ENCODE peak calls at places on chromosome 4, in four cellular contexts. M is AG04450, X is psoas muscle, Z is fibroblast of pulmonary artery. T is an unnamed sample.

GRCh38 chr4:184807797-184808718 is 17.7 kb downstream of the ACSL1 start:
- DNase-seq in M (peak; percentile 66), X (peak; percentile 39), Z (peak; percentile 70), T (no peak)

GRCh38 chr4:169253904-169254303 is 16.9 kb downstream of the SH3RF1 start:
- DNase-seq in M (peak; percentile 61), X (no peak), Z (peak; percentile 72), T (no peak)

GRCh38 chr4:89915937-89916336 is 21.3 kb downstream of the MMRN1 start:
- DNase-seq in M (no peak), X (no peak), Z (no peak), T (no peak)

GRCh38 chr4:168831585-168831918 is 178.5 kb downstream of the CBR4 start:
- DNase-seq in M (no peak), X (no peak), Z (no peak), T (no peak)

GRCh38 chr4:4866833-4867744 is 7.6 kb downstream of the MSX1 start:
- DNase-seq in M (no peak), X (peak; percentile 47), Z (no peak), T (peak; percentile 20)

GRCh38 chr4:154073107-154073817 is 284.4 kb upstream of the SFRP2 start:
- DNase-seq in M (no peak), X (no peak), Z (peak; percentile 39), T (peak; percentile 3)

GRCh38 chr4:48967626-48968025 is 18.4 kb upstream of the CWH43 start:
- DNase-seq in M (no peak), X (no peak), Z (no peak), T (no peak)

GRCh38 chr4:151227731-151228130 is 49.2 kb upstream of the PRSS48 start:
- DNase-seq in M (peak; percentile 18), X (peak; percentile 59), Z (peak; percentile 97), T (peak; percentile 19)

GRCh38 chr4:105061136-105061696 is 85.5 kb upstream of the TET2 start:
- DNase-seq in M (no peak), X (no peak), Z (peak; percentile 79), T (peak; percentile 83)

GRCh38 chr4:53121304-53121865 is 244.5 kb downstream of the SCFD2 start:
- DNase-seq in M (no peak), X (no peak), Z (peak; percentile 17), T (no peak)

GRCh38 chr4:168605411-168605810 is 108.6 kb downstream of the PALLD start:
- DNase-seq in M (no peak), X (peak; percentile 24), Z (peak; percentile 64), T (no peak)

GRCh38 chr4:5460106-5460801 is 248.1 kb downstream of the EVC2 start:
- DNase-seq in M (peak; percentile 3), X (no peak), Z (peak; percentile 39), T (peak; percentile 28)

GRCh38 chr4:165779950-165780670 is 92.9 kb upstream of the TLL1 start:
- DNase-seq in M (no peak), X (no peak), Z (no peak), T (no peak)

GRCh38 chr4:147733614-147734344 is 1.9 kb downstream of the ARHGAP10 start:
- DNase-seq in M (no peak), X (peak; percentile 17), Z (peak; percentile 65), T (peak; percentile 43)

GRCh38 chr4:156238171-156238570 is 284.5 kb upstream of the CTSO start:
- DNase-seq in M (no peak), X (no peak), Z (no peak), T (no peak)

GRCh38 chr4:156243015-156243414 is 289.3 kb upstream of the CTSO start:
- DNase-seq in M (no peak), X (no peak), Z (no peak), T (no peak)

GRCh38 chr4:156241896-156242295 is 288.2 kb upstream of the CTSO start:
- DNase-seq in M (no peak), X (no peak), Z (no peak), T (no peak)

GRCh38 chr4:156247470-156247869 is 293.8 kb upstream of the CTSO start:
- DNase-seq in M (no peak), X (no peak), Z (no peak), T (no peak)

GRCh38 chr4:156242390-156242789 is 288.7 kb upstream of the CTSO start:
- DNase-seq in M (no peak), X (no peak), Z (peak; percentile 29), T (no peak)
- H3K4me3 ChIP-seq in M (no peak overlapping the region), X (no peak overlapping the region), Z (no peak overlapping the region), T (no peak overlapping the region)

GRCh38 chr4:144595681-144596080 is 50.3 kb upstream of the HHIP start:
- DNase-seq in M (no peak), X (no peak), Z (no peak), T (no peak)

GRCh38 chr4:144594471-144594986 is 51.4 kb upstream of the HHIP start:
- DNase-seq in M (no peak), X (no peak), Z (no peak), T (no peak)

GRCh38 chr4:144599621-144600020 is 46.3 kb upstream of the HHIP start:
- DNase-seq in M (no peak), X (no peak), Z (no peak), T (no peak)

GRCh38 chr4:144592264-144592663 is 53.7 kb upstream of the HHIP start:
- DNase-seq in M (no peak), X (no peak), Z (peak; percentile 29), T (no peak)

DNA sequence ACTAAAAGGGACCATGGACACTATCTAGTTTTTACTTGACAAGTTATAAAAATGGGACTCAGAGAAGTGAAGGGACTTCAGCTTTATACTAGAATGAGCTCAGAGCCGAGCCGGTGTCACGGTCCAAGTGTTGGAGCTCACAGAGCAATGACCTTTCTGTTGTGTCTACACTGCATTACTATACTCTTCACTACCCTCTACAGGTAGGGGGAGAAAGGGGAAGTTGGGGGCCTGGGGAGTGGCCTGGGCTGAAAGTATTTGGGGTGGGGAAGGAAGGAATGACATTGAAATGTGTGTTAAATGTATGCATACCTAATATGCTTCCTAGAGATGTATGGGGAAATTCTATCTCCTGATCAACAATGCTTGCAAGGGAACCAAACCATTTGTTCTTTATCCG is 48.8 kb upstream of the HHIP start:
- DNase-seq in M (no peak), X (no peak), Z (no peak), T (no peak)
- TF ChIP-seq CTCF in M (no peak), X (no peak), Z (no peak), T (no peak)

GRCh38 chr4:82839624-82840023 is 41.0 kb upstream of the SCD5 start:
- DNase-seq in M (no peak), X (no peak), Z (peak; percentile 45), T (no peak)
- H3K4me3 ChIP-seq in M (no peak overlapping the region), X (no peak overlapping the region), Z (no peak overlapping the region), T (no peak overlapping the region)

GRCh38 chr4:38670939-38671593 is 7.1 kb downstream of the KLF3 start:
- DNase-seq in M (no peak), X (no peak), Z (no peak), T (peak; percentile 54)
- TF ChIP-seq CTCF in M (no peak), X (no peak), Z (no peak), T (no peak)

GRCh38 chr4:142402925-142403324 is 443.2 kb downstream of the INPP4B start:
- DNase-seq in M (no peak), X (no peak), Z (peak; percentile 63), T (no peak)
- H3K4me3 ChIP-seq in M (no peak overlapping the region), X (peak overlapping the region; percentile 65), Z (no peak overlapping the region), T (no peak overlapping the region)

DNA sequence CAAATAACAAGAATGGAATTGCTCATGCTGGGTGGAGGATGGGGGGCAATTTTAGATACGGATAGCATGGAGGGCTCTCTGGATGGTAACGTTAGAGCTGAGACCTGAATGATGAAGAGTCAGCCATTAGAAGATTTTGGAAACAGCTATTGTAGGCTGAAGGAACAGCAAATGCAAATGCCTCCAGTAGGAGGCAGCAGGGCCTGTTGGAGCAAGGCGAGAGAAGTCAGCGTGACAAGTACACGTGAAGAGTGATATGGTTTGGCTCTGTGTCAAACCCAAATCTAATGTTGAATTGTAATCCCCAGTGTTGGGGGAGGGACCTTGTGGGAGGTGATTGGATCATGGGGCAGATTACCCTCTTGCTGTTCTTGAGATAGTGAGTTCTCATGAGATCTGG is 59.3 kb upstream of the SOD3 start:
- DNase-seq in M (no peak), X (no peak), Z (peak; percentile 51), T (peak; percentile 21)
- TF ChIP-seq CTCF in M (peak; percentile 39), X (no peak), Z (peak; percentile 57), T (peak; percentile 31)

GRCh38 chr4:7324651-7325121 is 110.0 kb downstream of the PSAPL1 start:
- DNase-seq in M (no peak), X (peak; percentile 5), Z (no peak), T (no peak)

GRCh38 chr4:7323872-7324650 is 110.7 kb downstream of the PSAPL1 start:
- DNase-seq in M (no peak), X (peak; percentile 7), Z (no peak), T (no peak)

GRCh38 chr4:7326306-7326692 is 108.4 kb downstream of the PSAPL1 start:
- DNase-seq in M (no peak), X (no peak), Z (no peak), T (no peak)

GRCh38 chr4:7326693-7327340 is 107.9 kb downstream of the PSAPL1 start:
- DNase-seq in M (no peak), X (no peak), Z (no peak), T (no peak)

GRCh38 chr4:7325541-7325940 is 109.2 kb downstream of the PSAPL1 start:
- DNase-seq in M (no peak), X (no peak), Z (no peak), T (no peak)
- H3K4me3 ChIP-seq in M (no peak overlapping the region), X (no peak overlapping the region), Z (no peak overlapping the region), T (no peak overlapping the region)

GRCh38 chr4:65014078-65014477 is 604.8 kb upstream of the TECRL start:
- DNase-seq in M (no peak), X (peak; percentile 10), Z (no peak), T (no peak)
- TF ChIP-seq CTCF in M (no peak), X (no peak), Z (no peak), T (no peak)

GRCh38 chr4:176588436-176588835 is 204.3 kb downstream of the VEGFC start:
- DNase-seq in M (no peak), X (no peak), Z (no peak), T (no peak)
- H3K4me3 ChIP-seq in M (no peak overlapping the region), X (no peak overlapping the region), Z (no peak overlapping the region), T (no peak overlapping the region)